ENCODE peak calls at places on chromosomes 13 and 19, in nine cellular contexts. One of them, this sample, is unnamed.

GRCh38 chr13:19927117-19927734 is 31.3 kb upstream of the ZMYM2 start:
- DNase-seq in effector CD4-positive, alpha-beta T cell: no peak
- DNase-seq in left colon: no peak
- DNase-seq in glutamatergic neuron: no peak
- DNase-seq in CD8-positive, alpha-beta memory T cell: peak; percentile 19
- DNase-seq in midbrain: peak; percentile 2
- DNase-seq in PC-9: no peak
- DNase-seq in GM23248: peak; percentile 34
- DNase-seq in GM19239: no peak
- DNase-seq in this sample: no peak

GRCh38 chr19:29311391-29311790 is 98.4 kb upstream of the UQCRFS1 start:
- DNase-seq in effector CD4-positive, alpha-beta T cell: no peak
- DNase-seq in left colon: no peak
- DNase-seq in glutamatergic neuron: peak; percentile 76
- DNase-seq in CD8-positive, alpha-beta memory T cell: no peak
- DNase-seq in midbrain: no peak
- DNase-seq in PC-9: no peak
- DNase-seq in GM23248: no peak
- DNase-seq in GM19239: no peak
- DNase-seq in this sample: no peak

GRCh38 chr19:8576273-8576993 is 809 bp downstream of the MYO1F start:
- DNase-seq in effector CD4-positive, alpha-beta T cell: no peak
- DNase-seq in left colon: no peak
- DNase-seq in glutamatergic neuron: no peak
- DNase-seq in CD8-positive, alpha-beta memory T cell: no peak
- DNase-seq in midbrain: peak; percentile 2
- DNase-seq in PC-9: no peak
- DNase-seq in GM23248: no peak
- DNase-seq in GM19239: no peak
- DNase-seq in this sample: no peak

GRCh38 chr19:6238256-6238642 is 41.5 kb downstream of the MLLT1 start:
- DNase-seq in effector CD4-positive, alpha-beta T cell: no peak
- DNase-seq in left colon: no peak
- DNase-seq in glutamatergic neuron: no peak
- DNase-seq in CD8-positive, alpha-beta memory T cell: no peak
- DNase-seq in midbrain: no peak
- DNase-seq in PC-9: no peak
- DNase-seq in GM23248: peak; percentile 19
- DNase-seq in GM19239: no peak
- DNase-seq in this sample: no peak

GRCh38 chr13:31009166-31009565 is 76.7 kb downstream of the TEX26 start:
- DNase-seq in effector CD4-positive, alpha-beta T cell: no peak
- DNase-seq in left colon: no peak
- DNase-seq in glutamatergic neuron: no peak
- DNase-seq in CD8-positive, alpha-beta memory T cell: no peak
- DNase-seq in midbrain: no peak
- DNase-seq in PC-9: no peak
- DNase-seq in GM23248: no peak
- DNase-seq in GM19239: no peak
- DNase-seq in this sample: no peak

GRCh38 chr13:95627590-95627989 is 16.9 kb downstream of the DZIP1 start:
- DNase-seq in effector CD4-positive, alpha-beta T cell: no peak
- DNase-seq in left colon: no peak
- DNase-seq in glutamatergic neuron: no peak
- DNase-seq in CD8-positive, alpha-beta memory T cell: no peak
- DNase-seq in midbrain: no peak
- DNase-seq in PC-9: no peak
- DNase-seq in GM23248: peak; percentile 76
- DNase-seq in GM19239: no peak
- DNase-seq in this sample: no peak

GRCh38 chr13:26474286-26474685 is 83.2 kb upstream of the WASF3 start:
- DNase-seq in effector CD4-positive, alpha-beta T cell: no peak
- DNase-seq in left colon: no peak
- DNase-seq in glutamatergic neuron: no peak
- DNase-seq in CD8-positive, alpha-beta memory T cell: no peak
- DNase-seq in midbrain: no peak
- DNase-seq in PC-9: no peak
- DNase-seq in GM23248: no peak
- DNase-seq in GM19239: no peak
- DNase-seq in this sample: no peak

GRCh38 chr13:73335226-73335625 is 276.4 kb downstream of the KLF5 start:
- DNase-seq in effector CD4-positive, alpha-beta T cell: no peak
- DNase-seq in left colon: no peak
- DNase-seq in glutamatergic neuron: no peak
- DNase-seq in CD8-positive, alpha-beta memory T cell: no peak
- DNase-seq in midbrain: no peak
- DNase-seq in PC-9: no peak
- DNase-seq in GM23248: peak; percentile 86
- DNase-seq in GM19239: peak; percentile 6
- DNase-seq in this sample: no peak

GRCh38 chr13:106795847-106796246 is 227.9 kb upstream of the ARGLU1 start:
- DNase-seq in effector CD4-positive, alpha-beta T cell: no peak
- DNase-seq in left colon: no peak
- DNase-seq in glutamatergic neuron: no peak
- DNase-seq in CD8-positive, alpha-beta memory T cell: no peak
- DNase-seq in midbrain: no peak
- DNase-seq in PC-9: no peak
- DNase-seq in GM23248: no peak
- DNase-seq in GM19239: no peak
- DNase-seq in this sample: no peak

GRCh38 chr13:93680329-93680728 is 453.7 kb downstream of the GPC6 start:
- DNase-seq in effector CD4-positive, alpha-beta T cell: no peak
- DNase-seq in left colon: no peak
- DNase-seq in glutamatergic neuron: no peak
- DNase-seq in CD8-positive, alpha-beta memory T cell: no peak
- DNase-seq in midbrain: no peak
- DNase-seq in PC-9: no peak
- DNase-seq in GM23248: no peak
- DNase-seq in GM19239: no peak
- DNase-seq in this sample: no peak

GRCh38 chr13:25691654-25692053 is 319.9 kb downstream of the ATP8A2 start:
- DNase-seq in effector CD4-positive, alpha-beta T cell: no peak
- DNase-seq in left colon: no peak
- DNase-seq in glutamatergic neuron: no peak
- DNase-seq in CD8-positive, alpha-beta memory T cell: no peak
- DNase-seq in midbrain: no peak
- DNase-seq in PC-9: no peak
- DNase-seq in GM23248: no peak
- DNase-seq in GM19239: no peak
- DNase-seq in this sample: no peak

GRCh38 chr19:49020342-49020741 is 3.5 kb upstream of the LHB start:
- DNase-seq in effector CD4-positive, alpha-beta T cell: no peak
- DNase-seq in left colon: no peak
- DNase-seq in glutamatergic neuron: no peak
- DNase-seq in CD8-positive, alpha-beta memory T cell: no peak
- DNase-seq in midbrain: no peak
- DNase-seq in PC-9: no peak
- DNase-seq in GM23248: no peak
- DNase-seq in GM19239: no peak
- DNase-seq in this sample: no peak

GRCh38 chr13:43657485-43657884 is 129.3 kb downstream of the ENOX1 start:
- DNase-seq in effector CD4-positive, alpha-beta T cell: no peak
- DNase-seq in left colon: no peak
- DNase-seq in glutamatergic neuron: no peak
- DNase-seq in CD8-positive, alpha-beta memory T cell: no peak
- DNase-seq in midbrain: no peak
- DNase-seq in PC-9: no peak
- DNase-seq in GM23248: no peak
- DNase-seq in GM19239: no peak
- DNase-seq in this sample: no peak

GRCh38 chr13:90455861-90456260 is 891.6 kb upstream of the MIR17HG start:
- DNase-seq in effector CD4-positive, alpha-beta T cell: no peak
- DNase-seq in left colon: no peak
- DNase-seq in glutamatergic neuron: no peak
- DNase-seq in CD8-positive, alpha-beta memory T cell: no peak
- DNase-seq in midbrain: no peak
- DNase-seq in PC-9: no peak
- DNase-seq in GM23248: no peak
- DNase-seq in GM19239: no peak
- DNase-seq in this sample: no peak

GRCh38 chr13:30406779-30407416 is 15.4 kb upstream of the UBE2L5 start:
- DNase-seq in effector CD4-positive, alpha-beta T cell: no peak
- DNase-seq in left colon: no peak
- DNase-seq in glutamatergic neuron: no peak
- DNase-seq in CD8-positive, alpha-beta memory T cell: no peak
- DNase-seq in midbrain: no peak
- DNase-seq in PC-9: no peak
- DNase-seq in GM23248: no peak
- DNase-seq in GM19239: no peak
- DNase-seq in this sample: no peak

GRCh38 chr13:106873810-106874209 is 305.9 kb upstream of the ARGLU1 start:
- DNase-seq in effector CD4-positive, alpha-beta T cell: no peak
- DNase-seq in left colon: no peak
- DNase-seq in glutamatergic neuron: no peak
- DNase-seq in CD8-positive, alpha-beta memory T cell: no peak
- DNase-seq in midbrain: no peak
- DNase-seq in PC-9: no peak
- DNase-seq in GM23248: no peak
- DNase-seq in GM19239: no peak
- DNase-seq in this sample: no peak